ENCODE peak calls at places on chromosomes 6 and 20, in nine cellular contexts. K is fibroblast of lung; I is IMR-90; G is GM23248; B is CD8-positive, alpha-beta memory T cell; U is left lung; T is effector memory CD4-positive, alpha-beta T cell; H is ascending aorta; Y is CD4-positive, alpha-beta T cell. A is an unnamed sample. For H3K27me3, the result is how much of the 10 kb centered on the place peaks cover.

GRCh38 chr6:15953152-15953880 is 175.6 kb upstream of the MYLIP start:
- DNase-seq in K (no peak), I (no peak), G (peak), B (no peak), U (no peak), T (no peak), H (no peak), Y (no peak), A (no peak)

GRCh38 chr6:169326067-169326799 is 72.6 kb upstream of the THBS2 start:
- DNase-seq in K (peak), I (peak), G (peak), B (no peak), U (no peak), T (no peak), H (no peak), Y (no peak), A (peak)

GRCh38 chr20:19094959-19095541 is 117.4 kb upstream of the SLC24A3 start:
- DNase-seq in K (no peak), I (no peak), G (no peak), B (no peak), U (no peak), T (no peak), H (no peak), Y (no peak), A (no peak)

GRCh38 chr20:62485062-62485700 is 9.4 kb upstream of the GATA5 start:
- DNase-seq in K (peak), I (peak), G (peak), B (no peak), U (no peak), T (no peak), H (no peak), Y (no peak), A (no peak)

GRCh38 chr6:16352258-16352635 is 113.9 kb downstream of the GMPR start:
- DNase-seq in K (peak), I (peak), G (peak), B (no peak), U (no peak), T (no peak), H (no peak), Y (no peak), A (no peak)

GRCh38 chr6:170165501-170166117 is 125.3 kb downstream of the DLL1 start:
- DNase-seq in K (no peak), I (no peak), G (peak), B (no peak), U (peak), T (no peak), H (no peak), Y (no peak), A (no peak)

GRCh38 chr6:23465912-23466311 is 660.1 kb upstream of the NRSN1 start:
- DNase-seq in K (no peak), I (no peak), G (no peak), B (no peak), U (no peak), T (no peak), H (no peak), Y (no peak), A (no peak)

GRCh38 chr6:104613416-104614001 is 246.2 kb downstream of the HACE1 start:
- DNase-seq in K (no peak), I (no peak), G (no peak), B (no peak), U (no peak), T (no peak), H (no peak), Y (no peak), A (no peak)

GRCh38 chr20:46312075-46312944 is 4.0 kb upstream of the CDH22 start:
- DNase-seq in K (no peak), I (no peak), G (no peak), B (no peak), U (no peak), T (no peak), H (no peak), Y (no peak), A (no peak)

GRCh38 chr6:118993803-118994231 is 58.9 kb upstream of the MCM9 start:
- DNase-seq in K (no peak), I (no peak), G (no peak), B (no peak), U (no peak), T (no peak), H (no peak), Y (no peak), A (no peak)

GRCh38 chr20:22805219-22805618 is 220.8 kb upstream of the FOXA2 start:
- DNase-seq in K (peak), I (peak), G (peak), B (no peak), U (peak), T (no peak), H (no peak), Y (no peak), A (no peak)

GRCh38 chr6:116764961-116765841 is at the start of gene FAM162B:
- DNase-seq in K (peak), I (peak), G (peak), B (no peak), U (peak), T (no peak), H (no peak), Y (no peak), A (no peak)

GRCh38 chr6:109453156-109453555 is 2.4 kb downstream of the MICAL1 start:
- DNase-seq in K (no peak), I (no peak), G (no peak), B (no peak), U (no peak), T (no peak), H (no peak), Y (no peak), A (no peak)

GRCh38 chr6:43916924-43917877 is 147.2 kb downstream of the VEGFA start:
- DNase-seq in K (peak), I (peak), G (peak), B (no peak), U (peak), T (no peak), H (no peak), Y (no peak), A (peak)

GRCh38 chr6:34377984-34378383 is 14.5 kb downstream of the NUDT3 start:
- DNase-seq in K (no peak), I (peak), G (peak), B (no peak), U (no peak), T (no peak), H (no peak), Y (no peak), A (no peak)

GRCh38 chr6:142943746-142944125 is 1.2 kb downstream of the HIVEP2 start:
- DNase-seq in K (peak), I (peak), G (peak), B (peak), U (no peak), T (peak), H (no peak), Y (peak), A (no peak)

GRCh38 chr20:11716239-11716944 is 201.3 kb upstream of the BTBD3 start:
- DNase-seq in K (peak), I (peak), G (peak), B (no peak), U (no peak), T (no peak), H (no peak), Y (no peak), A (no peak)

GRCh38 chr6:77466055-77467028 is 3.1 kb upstream of the HTR1B start:
- DNase-seq in K (peak), I (peak), G (peak), B (peak), U (peak), T (no peak), H (no peak), Y (no peak), A (peak)

GRCh38 chr20:37301120-37301519 is 11.7 kb downstream of the MANBAL start:
- DNase-seq in K (no peak), I (no peak), G (no peak), B (no peak), U (no peak), T (no peak), H (no peak), Y (no peak), A (no peak)

GRCh38 chr6:143759666-143760065 is 81.9 kb downstream of the PHACTR2 start:
- DNase-seq in K (no peak), I (peak), G (peak), B (no peak), U (no peak), T (no peak), H (no peak), Y (no peak), A (peak)

GRCh38 chr20:18639501-18639979 is 51.7 kb downstream of the DTD1 start:
- DNase-seq in K (no peak), I (no peak), G (no peak), B (no peak), U (no peak), T (no peak), H (no peak), Y (no peak), A (no peak)

GRCh38 chr6:117449549-117450439 is 24.1 kb upstream of the ROS1 start:
- DNase-seq in K (peak), I (peak), G (peak), B (peak), U (peak), T (peak), H (no peak), Y (peak), A (peak)

GRCh38 chr6:170361335-170361734 is 54.8 kb downstream of the FAM120B start:
- DNase-seq in K (no peak), I (no peak), G (no peak), B (no peak), U (no peak), T (no peak), H (no peak), Y (no peak), A (no peak)

GRCh38 chr6:50543666-50544065 is 169.7 kb upstream of the TFAP2D start:
- DNase-seq in K (no peak), I (no peak), G (no peak), B (no peak), U (no peak), T (no peak), H (no peak), Y (no peak), A (no peak)

GRCh38 chr6:16402501-16402900 is 164.1 kb downstream of the GMPR start:
- DNase-seq in K (no peak), I (no peak), G (no peak), B (no peak), U (no peak), T (no peak), H (no peak), Y (no peak), A (no peak)

GRCh38 chr20:51510961-51511360 is 31.6 kb downstream of the NFATC2 start:
- DNase-seq in K (no peak), I (no peak), G (no peak), B (no peak), U (no peak), T (no peak), H (no peak), Y (no peak), A (no peak)

GRCh38 chr6:17816921-17817611 is 110.3 kb upstream of the NUP153 start:
- DNase-seq in K (peak), I (peak), G (peak), B (no peak), U (no peak), T (no peak), H (no peak), Y (no peak), A (peak)

GRCh38 chr6:87116922-87117321 is 22.0 kb upstream of the CGA start:
- DNase-seq in K (no peak), I (no peak), G (no peak), B (no peak), U (no peak), T (no peak), H (no peak), Y (no peak), A (no peak)

GRCh38 chr6:43953794-43954310 is 173.4 kb downstream of the MRPL14 start:
- DNase-seq in K (peak), I (no peak), G (peak), B (no peak), U (no peak), T (no peak), H (no peak), Y (no peak), A (no peak)

GRCh38 chr6:105043979-105044378 is 87.1 kb downstream of the LIN28B start:
- DNase-seq in K (no peak), I (no peak), G (no peak), B (no peak), U (no peak), T (no peak), H (no peak), Y (no peak), A (no peak)

GRCh38 chr6:160931378-160932343 is 59.9 kb upstream of the MAP3K4 start:
- DNase-seq in K (no peak), I (no peak), G (peak), B (no peak), U (no peak), T (no peak), H (no peak), Y (no peak), A (no peak)

GRCh38 chr20:59939052-59939878 is 840 bp downstream of the PPP1R3D start:
- DNase-seq in K (peak), I (no peak), G (no peak), B (peak), U (peak), T (no peak), H (no peak), Y (no peak), A (no peak)

GRCh38 chr6:12196326-12196936 is 93.7 kb upstream of the EDN1 start:
- DNase-seq in K (peak), I (peak), G (peak), B (no peak), U (no peak), T (no peak), H (no peak), Y (no peak), A (no peak)

GRCh38 chr20:48758206-48758820 is 69.5 kb downstream of the PREX1 start:
- DNase-seq in K (no peak), I (no peak), G (no peak), B (peak), U (no peak), T (peak), H (no peak), Y (no peak), A (peak)

GRCh38 chr6:9830808-9831207 is 584.1 kb downstream of the TFAP2A start:
- DNase-seq in K (no peak), I (peak), G (peak), B (no peak), U (no peak), T (no peak), H (no peak), Y (no peak), A (no peak)

GRCh38 chr20:25197870-25198190 is 2.3 kb downstream of the ENTPD6 start:
- DNase-seq in K (no peak), I (no peak), G (no peak), B (no peak), U (no peak), T (no peak), H (no peak), Y (no peak), A (no peak)
- H3K27ac ChIP-seq in K (no peak), I (no peak), G (no peak), B (no peak), U (no peak), T (no peak), H (no peak), Y (peak), A (no peak)

GRCh38 chr6:166307981-166308768 is at the start of gene PRR18:
- DNase-seq in K (no peak), I (no peak), G (peak), B (no peak), U (no peak), T (no peak), H (no peak), Y (no peak), A (no peak)

GRCh38 chr6:166304106-166304505 is 4.1 kb downstream of the PRR18 start:
- DNase-seq in K (no peak), I (no peak), G (no peak), B (no peak), U (no peak), T (no peak), H (no peak), Y (no peak), A (no peak)

GRCh38 chr6:166305562-166306117 is 2.6 kb downstream of the PRR18 start:
- DNase-seq in K (no peak), I (no peak), G (no peak), B (no peak), U (no peak), T (no peak), H (no peak), Y (no peak), A (no peak)

GRCh38 chr6:166307082-166307980 is 861 bp downstream of the PRR18 start:
- DNase-seq in K (no peak), I (no peak), G (peak), B (no peak), U (no peak), T (no peak), H (no peak), Y (no peak), A (no peak)

DNA sequence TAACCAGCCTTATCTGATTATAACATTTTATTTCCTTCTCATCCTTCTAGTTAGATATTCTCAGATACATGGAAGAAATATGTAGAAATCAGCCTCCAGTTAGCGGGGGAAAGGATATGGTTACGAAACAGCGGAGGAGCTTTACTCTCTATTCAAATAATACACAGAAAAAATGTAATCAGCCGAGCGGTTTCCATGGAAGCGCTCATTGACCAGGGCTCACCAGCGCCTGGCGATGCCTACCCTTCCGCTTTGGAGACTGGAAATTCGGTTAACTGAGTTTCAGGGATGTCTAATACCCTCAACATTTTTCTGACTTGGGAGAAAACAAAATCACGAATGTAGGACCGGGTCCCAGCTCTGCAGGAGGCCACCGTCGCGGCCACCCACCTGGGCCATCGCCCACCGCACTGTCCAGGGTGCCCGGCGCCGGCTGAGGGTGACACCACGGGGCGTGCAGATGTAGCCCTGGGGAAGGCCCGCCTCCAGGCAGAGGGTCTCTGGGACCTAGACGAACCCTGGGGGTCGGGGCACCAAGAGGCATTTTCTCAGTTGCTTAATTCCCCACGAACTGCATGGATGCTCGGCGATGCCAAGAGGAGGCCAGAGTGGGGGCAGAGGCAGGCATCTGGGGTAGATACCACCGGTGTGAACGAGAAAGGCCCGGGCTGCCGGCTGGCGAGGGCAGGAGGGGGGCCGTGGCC is 1.7 kb downstream of the PRR18 start:
- DNase-seq in K (no peak), I (no peak), G (no peak), B (no peak), U (no peak), T (no peak), H (no peak), Y (no peak), A (no peak)
- H3K27me3 ChIP-seq in K (under half), I (half or more), G (half or more), B (under half), U (half or more), T (under half), H (under half), Y (half or more), A (under half)

GRCh38 chr20:34111057-34111711 is 859 bp downstream of the EIF2S2 start:
- DNase-seq in K (peak), I (peak), G (peak), B (no peak), U (peak), T (no peak), H (no peak), Y (no peak), A (no peak)
- H3K27ac ChIP-seq in K (peak), I (peak), G (peak), B (peak), U (peak), T (peak), H (peak), Y (peak), A (peak)

GRCh38 chr6:41638801-41639555 is 710 bp downstream of the MDFI start:
- DNase-seq in K (peak), I (no peak), G (no peak), B (no peak), U (peak), T (no peak), H (no peak), Y (no peak), A (no peak)

GRCh38 chr6:41639556-41640371 is 1.5 kb downstream of the MDFI start:
- DNase-seq in K (no peak), I (no peak), G (no peak), B (no peak), U (no peak), T (no peak), H (no peak), Y (no peak), A (no peak)

GRCh38 chr6:41636803-41637178 is 1.5 kb upstream of the MDFI start:
- DNase-seq in K (no peak), I (no peak), G (no peak), B (no peak), U (peak), T (no peak), H (no peak), Y (no peak), A (no peak)

GRCh38 chr6:41637179-41638001 is 878 bp upstream of the MDFI start:
- DNase-seq in K (no peak), I (no peak), G (no peak), B (no peak), U (no peak), T (no peak), H (no peak), Y (no peak), A (no peak)

DNA sequence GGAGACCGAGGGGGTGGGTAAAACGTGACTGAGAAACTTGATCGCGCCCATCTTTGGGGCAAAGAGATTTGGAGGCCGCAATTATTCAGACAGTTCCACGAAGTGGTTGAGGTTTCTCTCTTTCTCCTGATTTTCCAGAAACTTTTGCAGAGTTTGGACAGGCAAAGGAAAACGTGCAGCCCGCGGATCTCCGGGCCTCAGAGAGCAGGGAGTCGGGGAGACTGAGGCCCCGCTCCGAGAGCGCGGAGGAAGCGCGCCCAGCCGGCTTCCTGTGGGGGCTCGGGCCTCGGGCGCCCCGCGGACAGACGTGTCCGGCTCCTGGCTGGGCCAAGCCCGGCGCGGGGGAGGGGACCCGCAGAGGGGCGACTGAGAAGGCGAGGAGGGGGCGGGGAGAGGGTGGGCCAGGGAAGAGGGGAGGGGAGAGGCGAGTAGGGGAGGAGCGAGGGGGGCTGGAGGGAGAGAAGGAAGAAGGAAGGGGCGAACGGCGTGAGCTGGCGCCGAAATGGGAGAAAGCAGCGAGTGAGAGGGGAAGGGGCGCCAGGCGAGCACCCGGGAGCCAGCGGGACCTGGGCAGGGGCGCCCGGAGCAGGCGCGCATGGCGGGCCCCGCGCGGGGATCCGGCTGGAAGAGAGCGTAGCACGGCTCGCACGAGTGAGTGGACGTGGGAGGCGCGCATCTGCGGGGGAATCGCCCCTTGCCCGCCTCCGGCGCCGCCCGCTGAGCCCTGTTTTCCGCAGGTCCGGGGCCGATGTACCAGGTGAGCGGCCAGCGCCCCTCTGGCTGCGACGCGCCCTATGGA is at the start of gene MDFI:
- DNase-seq in K (no peak), I (no peak), G (no peak), B (no peak), U (peak), T (no peak), H (no peak), Y (no peak), A (no peak)
- H3K27me3 ChIP-seq in K (under half), I (half or more), G (half or more), B (under half), U (under half), T (under half), H (under half), Y (half or more), A (under half)

A was measured in HL-60.